ENCODE peak calls at places on chromosomes 2 and 18, in nine cellular contexts. T is tibial nerve, Z is GM23338, J is kidney, Q is AG10803, U is choroid plexus epithelial cell, H is epithelial cell of esophagus, C is bronchial epithelial cell, E is BJ. O is an unnamed sample.

GRCh38 chr18:44520981-44521672 is 159.6 kb upstream of the SETBP1 start:
- DNase-seq in T (no peak), Z (no peak), J (no peak), Q (no peak), U (no peak), H (peak), C (peak), E (no peak), O (no peak)

GRCh38 chr2:118492335-118492734 is 355.1 kb downstream of the EN1 start:
- DNase-seq in T (no peak), Z (peak), J (no peak), Q (peak), U (peak), H (peak), C (peak), E (no peak), O (no peak)

GRCh38 chr18:53991805-53992204 is 232.7 kb downstream of the MBD2 start:
- DNase-seq in T (no peak), Z (no peak), J (no peak), Q (peak), U (peak), H (no peak), C (no peak), E (no peak), O (no peak)

GRCh38 chr2:65032016-65032975 is 23.9 kb upstream of the CEP68 start:
- DNase-seq in T (no peak), Z (no peak), J (no peak), Q (no peak), U (no peak), H (no peak), C (no peak), E (no peak), O (no peak)

GRCh38 chr2:185978634-185979405 is 240.2 kb downstream of the FSIP2 start:
- DNase-seq in T (no peak), Z (no peak), J (no peak), Q (peak), U (no peak), H (peak), C (peak), E (peak), O (no peak)

GRCh38 chr2:220165401-220165800 is 538.0 kb downstream of the SLC4A3 start:
- DNase-seq in T (no peak), Z (peak), J (no peak), Q (no peak), U (no peak), H (peak), C (peak), E (no peak), O (no peak)

GRCh38 chr2:216776076-216776726 is 80.9 kb upstream of the IGFBP5 start:
- DNase-seq in T (no peak), Z (no peak), J (no peak), Q (no peak), U (peak), H (no peak), C (no peak), E (no peak), O (no peak)

GRCh38 chr2:145041706-145042105 is 521.8 kb upstream of the ZEB2 start:
- DNase-seq in T (no peak), Z (no peak), J (no peak), Q (no peak), U (no peak), H (no peak), C (no peak), E (no peak), O (no peak)

GRCh38 chr2:216635701-216636541 is 2.7 kb downstream of the IGFBP2 start:
- DNase-seq in T (no peak), Z (peak), J (peak), Q (no peak), U (no peak), H (no peak), C (no peak), E (no peak), O (no peak)

GRCh38 chr2:52341732-52342131 is 1309.8 kb upstream of the NRXN1 start:
- DNase-seq in T (no peak), Z (no peak), J (no peak), Q (no peak), U (no peak), H (no peak), C (no peak), E (no peak), O (no peak)

GRCh38 chr2:154565433-154565832 is 133.1 kb upstream of the KCNJ3 start:
- DNase-seq in T (no peak), Z (no peak), J (no peak), Q (no peak), U (no peak), H (no peak), C (no peak), E (no peak), O (no peak)

GRCh38 chr2:133605031-133605773 is 36.9 kb upstream of the NCKAP5 start:
- DNase-seq in T (no peak), Z (no peak), J (no peak), Q (no peak), U (no peak), H (no peak), C (no peak), E (no peak), O (no peak)

GRCh38 chr2:41919135-41919534 is 128.7 kb upstream of the PKDCC start:
- DNase-seq in T (no peak), Z (no peak), J (no peak), Q (no peak), U (no peak), H (no peak), C (no peak), E (no peak), O (no peak)

GRCh38 chr2:229475753-229476152 is 204.7 kb upstream of the PID1 start:
- DNase-seq in T (no peak), Z (peak), J (no peak), Q (no peak), U (no peak), H (peak), C (peak), E (no peak), O (no peak)

GRCh38 chr2:223928113-223929006 is 16.8 kb downstream of the WDFY1 start:
- DNase-seq in T (no peak), Z (no peak), J (no peak), Q (no peak), U (peak), H (no peak), C (no peak), E (no peak), O (no peak)

GRCh38 chr18:10318686-10318960 is 135.8 kb upstream of the APCDD1 start:
- DNase-seq in T (no peak), Z (peak), J (no peak), Q (peak), U (no peak), H (peak), C (no peak), E (no peak), O (no peak)

GRCh38 chr2:48531141-48531648 is 1.2 kb downstream of the STON1 start:
- DNase-seq in T (no peak), Z (peak), J (no peak), Q (peak), U (peak), H (peak), C (peak), E (peak), O (no peak)

GRCh38 chr2:10012963-10013461 is 30.3 kb upstream of the KLF11 start:
- DNase-seq in T (no peak), Z (no peak), J (no peak), Q (no peak), U (no peak), H (no peak), C (no peak), E (no peak), O (no peak)

GRCh38 chr18:23503038-23503966 is at the start of gene RMC1:
- DNase-seq in T (peak), Z (peak), J (peak), Q (peak), U (peak), H (peak), C (peak), E (no peak), O (peak)
- TF ChIP-seq CTCF in T (peak), Z (peak), J (peak), Q (peak), U (no peak), H (peak), C (peak), E (no peak), O (no peak)

DNA sequence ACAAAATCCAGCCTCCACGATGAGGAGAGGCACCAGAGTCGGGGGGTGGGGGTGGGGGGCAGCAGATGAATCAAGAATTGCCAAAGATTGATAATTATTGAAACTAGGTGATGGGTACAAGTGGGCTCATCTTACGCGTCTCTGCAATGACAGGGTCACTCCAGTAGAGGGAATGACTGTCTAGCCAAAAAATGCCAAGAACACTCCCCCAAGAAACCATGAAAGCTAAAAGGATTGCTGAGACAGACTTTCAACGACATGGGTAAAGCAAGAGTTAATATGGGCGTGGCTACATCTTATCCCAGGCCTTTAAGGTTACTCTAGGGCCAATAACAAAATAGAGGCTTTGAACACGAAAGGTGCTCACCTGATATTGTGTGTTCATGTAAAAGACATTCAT is 86.5 kb downstream of the STK39 start:
- DNase-seq in T (no peak), Z (peak), J (no peak), Q (no peak), U (no peak), H (peak), C (peak), E (no peak), O (no peak)
- TF ChIP-seq CTCF in T (no peak), Z (peak), J (no peak), Q (peak), U (peak), H (peak), C (peak), E (no peak), O (no peak)

GRCh38 chr2:98311771-98312545 is 34.3 kb upstream of the CNGA3 start:
- DNase-seq in T (no peak), Z (peak), J (no peak), Q (no peak), U (no peak), H (no peak), C (no peak), E (no peak), O (no peak)
- TF ChIP-seq CTCF in T (no peak), Z (peak), J (no peak), Q (no peak), U (no peak), H (no peak), C (no peak), E (no peak), O (no peak)

GRCh38 chr18:67742525-67742924 is 226.0 kb upstream of the DSEL start:
- DNase-seq in T (no peak), Z (no peak), J (no peak), Q (no peak), U (no peak), H (no peak), C (no peak), E (no peak), O (no peak)
- TF ChIP-seq CTCF in T (no peak), Z (no peak), J (no peak), Q (no peak), U (no peak), H (no peak), C (no peak), E (no peak), O (no peak)

DNA sequence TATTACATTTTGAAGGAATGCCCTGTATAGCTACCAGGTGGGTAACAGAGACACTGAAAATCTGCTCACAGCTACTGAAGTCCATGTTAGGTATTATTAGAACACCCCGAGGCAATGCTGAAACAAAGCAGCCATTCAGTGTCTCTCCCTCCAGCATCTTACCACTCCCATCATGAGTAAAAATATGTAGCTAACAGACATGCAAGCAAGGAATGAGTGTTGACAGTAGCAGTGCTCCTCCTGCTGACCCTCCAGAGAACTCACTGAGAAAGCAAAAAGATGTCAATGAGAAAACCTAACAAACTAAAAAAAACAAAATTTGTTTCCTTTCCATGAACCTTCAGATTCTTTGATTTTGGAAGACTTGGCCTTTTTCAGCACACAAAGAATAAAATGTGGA is 393.9 kb downstream of the LRRTM1 start:
- DNase-seq in T (no peak), Z (peak), J (no peak), Q (no peak), U (no peak), H (no peak), C (no peak), E (no peak), O (no peak)
- TF ChIP-seq CTCF in T (no peak), Z (peak), J (no peak), Q (no peak), U (no peak), H (no peak), C (no peak), E (no peak), O (no peak)

GRCh38 chr2:141946016-141946415 is 184.8 kb downstream of the LRP1B start:
- DNase-seq in T (no peak), Z (no peak), J (no peak), Q (no peak), U (no peak), H (no peak), C (no peak), E (no peak), O (no peak)

GRCh38 chr2:141941224-141941714 is 189.5 kb downstream of the LRP1B start:
- DNase-seq in T (no peak), Z (no peak), J (no peak), Q (no peak), U (no peak), H (no peak), C (no peak), E (no peak), O (no peak)

GRCh38 chr2:141947715-141948114 is 183.1 kb downstream of the LRP1B start:
- DNase-seq in T (no peak), Z (no peak), J (no peak), Q (no peak), U (no peak), H (no peak), C (no peak), E (no peak), O (no peak)

GRCh38 chr2:141940709-141941108 is 190.1 kb downstream of the LRP1B start:
- DNase-seq in T (no peak), Z (no peak), J (no peak), Q (no peak), U (no peak), H (no peak), C (no peak), E (no peak), O (no peak)

DNA sequence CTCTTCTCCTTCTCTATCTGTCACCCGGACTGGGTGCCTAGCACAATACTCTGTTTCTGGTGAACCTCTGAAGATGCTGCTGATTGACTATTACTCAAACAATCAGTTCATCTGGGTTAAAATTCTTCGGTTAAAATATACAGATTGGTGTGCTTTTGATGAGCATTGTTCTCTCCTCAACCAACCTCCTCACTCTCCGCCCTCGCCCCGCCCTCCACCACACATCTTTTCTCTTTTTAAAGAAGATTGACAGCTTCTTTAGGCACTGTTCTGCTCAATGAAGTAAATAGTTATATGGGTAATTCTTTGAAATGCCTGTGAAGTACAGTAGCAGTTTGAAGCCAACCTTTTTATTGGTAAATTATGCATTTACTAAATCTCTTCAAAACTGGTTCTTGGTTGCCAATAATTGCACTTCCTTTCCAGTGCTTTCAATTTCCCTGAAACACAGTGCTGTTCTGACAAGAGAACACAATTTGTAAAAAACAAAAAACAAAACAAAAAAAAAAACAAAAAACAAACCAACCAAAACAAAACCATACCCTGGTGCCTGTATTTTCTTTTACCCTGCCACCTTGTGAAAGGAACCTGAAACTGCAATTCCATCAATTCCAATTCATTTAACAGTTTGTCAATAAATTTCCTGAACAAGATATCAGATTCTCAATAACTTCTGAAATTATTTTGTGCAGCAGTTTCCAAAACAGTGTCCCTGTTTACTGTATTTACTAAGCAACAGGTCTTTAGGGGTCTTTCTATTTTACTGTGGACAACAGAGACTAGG is 188.6 kb downstream of the LRP1B start:
- DNase-seq in T (no peak), Z (peak), J (no peak), Q (no peak), U (no peak), H (no peak), C (no peak), E (no peak), O (no peak)
- TF ChIP-seq CTCF in T (no peak), Z (peak), J (no peak), Q (peak), U (peak), H (peak), C (peak), E (peak), O (no peak)

GRCh38 chr2:46352621-46353020 is 55.4 kb downstream of the EPAS1 start:
- DNase-seq in T (no peak), Z (peak), J (peak), Q (no peak), U (no peak), H (no peak), C (no peak), E (no peak), O (no peak)
- TF ChIP-seq CTCF in T (no peak), Z (no peak), J (peak), Q (no peak), U (peak), H (no peak), C (no peak), E (peak), O (no peak)

DNA sequence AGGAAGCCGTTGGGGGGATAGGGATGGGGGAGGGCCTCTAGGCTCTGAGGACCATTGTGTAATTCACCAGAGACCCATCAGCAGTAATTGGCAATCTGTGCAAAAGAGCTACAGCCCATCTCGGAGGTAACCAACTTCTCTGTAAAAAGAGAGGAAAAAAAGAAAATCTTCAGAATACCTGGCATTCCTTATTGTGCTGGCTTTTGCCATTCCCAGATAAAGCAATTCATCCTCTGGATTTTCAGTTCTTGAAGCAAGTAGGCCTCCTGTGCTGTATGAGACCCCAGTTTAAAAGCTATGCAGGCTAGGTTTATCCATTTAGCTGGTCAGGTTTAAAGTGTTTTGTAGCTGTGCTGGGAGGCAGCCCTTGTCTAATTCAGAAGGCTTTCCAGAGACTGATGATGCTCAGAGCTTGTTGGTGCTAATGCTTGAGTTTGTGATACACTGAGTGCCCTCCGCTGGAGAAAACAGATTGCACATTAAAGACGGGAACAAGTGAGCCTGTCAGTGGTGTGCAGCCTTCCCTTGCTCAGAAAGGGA is at the start of gene LRRTM4:
- DNase-seq in T (peak), Z (peak), J (no peak), Q (no peak), U (no peak), H (no peak), C (no peak), E (no peak), O (no peak)
- TF ChIP-seq CTCF in T (peak), Z (no peak), J (no peak), Q (no peak), U (no peak), H (no peak), C (no peak), E (no peak), O (no peak)

GRCh38 chr2:180520816-180521595 is 459.4 kb upstream of the UBE2E3 start:
- DNase-seq in T (no peak), Z (no peak), J (no peak), Q (peak), U (peak), H (peak), C (peak), E (no peak), O (no peak)

GRCh38 chr2:180519276-180519675 is 461.1 kb upstream of the UBE2E3 start:
- DNase-seq in T (no peak), Z (no peak), J (no peak), Q (peak), U (peak), H (peak), C (peak), E (no peak), O (no peak)

GRCh38 chr2:180523629-180524340 is 456.6 kb upstream of the UBE2E3 start:
- DNase-seq in T (no peak), Z (no peak), J (no peak), Q (peak), U (peak), H (peak), C (peak), E (peak), O (no peak)

GRCh38 chr2:180516204-180516603 is 464.2 kb upstream of the UBE2E3 start:
- DNase-seq in T (no peak), Z (no peak), J (no peak), Q (no peak), U (no peak), H (no peak), C (no peak), E (no peak), O (no peak)

GRCh38 chr2:180520206-180520605 is 460.2 kb upstream of the UBE2E3 start:
- DNase-seq in T (no peak), Z (no peak), J (no peak), Q (peak), U (peak), H (peak), C (peak), E (no peak), O (no peak)
- TF ChIP-seq CTCF in T (no peak), Z (no peak), J (no peak), Q (peak), U (peak), H (peak), C (peak), E (no peak), O (no peak)

O was measured in CD4-positive, alpha-beta T cell.